ENCODE peak calls at places on chromosomes 7 and 10, in nine cellular contexts. U is colonic mucosa; M is right cardiac atrium; Z is activated T-cell treated with anti-CD3 and anti-CD28 coated beads for 1 hour; X is naive thymus-derived CD4-positive, alpha-beta T cell; V is mesothelial cell of epicardium; I is stimulated activated CD8-positive, alpha-beta memory T cell treated with anti-CD3 and anti-CD28 coated beads, Interleukin-4, amount 100 ng/mL, for 1 hour; P is activated CD4-positive, alpha-beta T cell treated with anti-CD3 and anti-CD28 coated beads, Interleukin-2, amount 10 ng/mL, durations not matched to agents 7 days and 5 days; W is stimulated activated CD4-positive, alpha-beta T cell treated with anti-CD3 and anti-CD28 coated beads, Interleukin-1b, Interleukin-23, amount 100 ng/mL, for 48 hours. K is an unnamed sample.

GRCh38 chr7:106345421-106346166 is 60.8 kb upstream of the NAMPT start:
- DNase-seq in U (no peak), M (no peak), Z (no peak), X (no peak), V (no peak), I (no peak), P (no peak), W (peak; percentile 73), K (peak; percentile 72)

GRCh38 chr10:114501650-114502049 is 97.3 kb upstream of the AFAP1L2 start:
- DNase-seq in U (no peak), M (no peak), Z (no peak), X (no peak), V (no peak), I (no peak), P (no peak), W (no peak), K (no peak)

GRCh38 chr7:22281481-22281880 is 75.5 kb downstream of the RAPGEF5 start:
- DNase-seq in U (no peak), M (no peak), Z (no peak), X (no peak), V (no peak), I (no peak), P (no peak), W (no peak), K (no peak)

GRCh38 chr7:143216151-143216550 is 5.7 kb upstream of the TAS2R40 start:
- DNase-seq in U (no peak), M (no peak), Z (no peak), X (no peak), V (no peak), I (no peak), P (no peak), W (no peak), K (no peak)

GRCh38 chr7:76262683-76263402 is 39.6 kb upstream of the HSPB1 start:
- DNase-seq in U (peak; percentile 55), M (peak; percentile 71), Z (no peak), X (no peak), V (peak; percentile 67), I (no peak), P (peak; percentile 33), W (no peak), K (peak; percentile 32)

GRCh38 chr7:158067931-158068482 is 519.6 kb downstream of the PTPRN2 start:
- DNase-seq in U (no peak), M (no peak), Z (no peak), X (no peak), V (no peak), I (no peak), P (no peak), W (no peak), K (no peak)

GRCh38 chr7:11077816-11078215 is 104.1 kb downstream of the PHF14 start:
- DNase-seq in U (no peak), M (no peak), Z (no peak), X (no peak), V (no peak), I (no peak), P (no peak), W (no peak), K (no peak)

GRCh38 chr10:99233680-99234018 is 2.0 kb downstream of the HPSE2 start:
- DNase-seq in U (no peak), M (no peak), Z (no peak), X (no peak), V (no peak), I (no peak), P (no peak), W (no peak), K (no peak)

GRCh38 chr7:123401295-123401694 is 133.1 kb downstream of the IQUB start:
- DNase-seq in U (no peak), M (no peak), Z (no peak), X (no peak), V (no peak), I (no peak), P (no peak), W (no peak), K (no peak)

GRCh38 chr7:158568974-158569857 is 18.4 kb downstream of the PTPRN2 start:
- DNase-seq in U (no peak), M (no peak), Z (no peak), X (no peak), V (no peak), I (no peak), P (no peak), W (no peak), K (no peak)